ENCODE peak calls at places on chromosome 9, in eight cellular contexts. I is nephron progenitor cell, J is T follicular helper cell, V is frontal cortex, F is kidney tubule cell, U is HEK293T, Q is heart left ventricle, P is GM10248. O is an unnamed sample.

GRCh38 chr9:93603906-93604326 is 27.5 kb downstream of the PHF2 start:
- DNase-seq in I (no peak), J (no peak), V (no peak), F (no peak), U (no peak), Q (no peak), P (no peak), O (no peak)

GRCh38 chr9:109311281-109311680 is 9.6 kb downstream of the EPB41L4B start:
- DNase-seq in I (no peak), J (no peak), V (no peak), F (peak; percentile 53), U (no peak), Q (no peak), P (no peak), O (no peak)

GRCh38 chr9:129596541-129597328 is 24.2 kb downstream of the C9orf50 start:
- DNase-seq in I (peak; percentile 73), J (no peak), V (no peak), F (peak; percentile 67), U (no peak), Q (peak; percentile 82), P (no peak), O (no peak)

GRCh38 chr9:115764649-115765048 is 388.9 kb upstream of the PAPPA start:
- DNase-seq in I (no peak), J (no peak), V (no peak), F (peak; percentile 27), U (no peak), Q (no peak), P (no peak), O (no peak)

GRCh38 chr9:134545213-134546211 is 96.1 kb upstream of the COL5A1 start:
- DNase-seq in I (no peak), J (no peak), V (no peak), F (no peak), U (no peak), Q (no peak), P (no peak), O (no peak)

GRCh38 chr9:4226331-4227250 is 73.3 kb downstream of the GLIS3 start:
- DNase-seq in I (no peak), J (no peak), V (no peak), F (no peak), U (no peak), Q (no peak), P (no peak), O (no peak)

GRCh38 chr9:91207889-91208651 is 153.6 kb downstream of the AUH start:
- DNase-seq in I (no peak), J (no peak), V (no peak), F (peak; percentile 51), U (no peak), Q (no peak), P (peak; percentile 69), O (peak; percentile 66)

GRCh38 chr9:127955294-127956015 is 17.8 kb upstream of the DPM2 start:
- DNase-seq in I (no peak), J (peak; percentile 80), V (no peak), F (peak; percentile 95), U (peak; percentile 45), Q (peak; percentile 83), P (peak; percentile 78), O (peak; percentile 80)

GRCh38 chr9:76403352-76403751 is 9.1 kb upstream of the RFK start:
- DNase-seq in I (no peak), J (no peak), V (no peak), F (peak; percentile 84), U (peak; percentile 34), Q (no peak), P (peak; percentile 48), O (peak; percentile 42)